ENCODE peak calls at places on chromosomes 12 and 14, in nine cellular contexts. T is naive thymus-derived CD4-positive, alpha-beta T cell; Y is AG10803; M is AG04450; L is kidney; F is heart left ventricle; R is mesendoderm; K is Peyer's patch; A is effector memory CD4-positive, alpha-beta T cell. Q is an unnamed sample.

GRCh38 chr12:91074851-91075250 is 17.0 kb upstream of the KERA start:
- DNase-seq in F (no peak), L (no peak), Y (no peak), R (no peak), T (no peak), M (no peak), A (no peak), K (no peak), Q (no peak)

GRCh38 chr14:81234268-81234667 is 13.5 kb upstream of the GTF2A1 start:
- DNase-seq in K (no peak), T (no peak), R (no peak), L (no peak), M (no peak), F (no peak), Y (no peak), A (no peak), Q (no peak)

GRCh38 chr12:132282950-132283771 is 46.2 kb downstream of the GALNT9 start:
- DNase-seq in T (peak), L (peak), M (no peak), K (no peak), F (no peak), A (no peak), Y (no peak), R (peak), Q (no peak)

GRCh38 chr12:57939291-57939690 is 2.1 kb upstream of the ATP23 start:
- DNase-seq in T (no peak), M (no peak), K (no peak), A (no peak), R (no peak), F (no peak), Y (peak), L (no peak), Q (no peak)

GRCh38 chr12:122659579-122659978 is 43.6 kb downstream of the HCAR2 start:
- DNase-seq in L (peak), M (no peak), A (no peak), F (peak), K (no peak), R (no peak), T (no peak), Y (no peak), Q (no peak)

GRCh38 chr12:51238037-51238509 is 553 bp upstream of the DAZAP2 start:
- DNase-seq in T (no peak), L (no peak), Y (no peak), K (no peak), A (no peak), M (no peak), R (no peak), F (no peak), Q (no peak)

GRCh38 chr12:12684375-12685106 is 11.4 kb downstream of the GPR19 start:
- DNase-seq in M (no peak), R (peak), T (no peak), L (no peak), Y (peak), K (no peak), F (peak), A (no peak), Q (no peak)

GRCh38 chr14:34301107-34301734 is 160.8 kb downstream of the SPTSSA start:
- DNase-seq in L (no peak), F (no peak), M (no peak), Y (peak), A (no peak), R (peak), K (no peak), T (no peak), Q (no peak)

GRCh38 chr12:90174198-90174510 is 465.5 kb upstream of the ATP2B1 start:
- DNase-seq in F (no peak), K (no peak), Y (no peak), R (peak), T (no peak), M (no peak), A (no peak), L (no peak), Q (no peak)

GRCh38 chr12:116160196-116160595 is 117.3 kb downstream of the MED13L start:
- DNase-seq in L (no peak), F (no peak), Y (peak), R (no peak), T (no peak), A (no peak), M (no peak), K (no peak), Q (no peak)

GRCh38 chr14:105070760-105071137 is 5.5 kb upstream of the GPR132 start:
- DNase-seq in K (no peak), A (no peak), R (no peak), M (no peak), Y (no peak), T (no peak), F (no peak), L (peak), Q (no peak)

GRCh38 chr14:96176811-96177211 is 27.8 kb upstream of the BDKRB2 start:
- DNase-seq in L (peak), R (no peak), T (no peak), Y (peak), K (no peak), F (no peak), A (no peak), M (peak), Q (no peak)

GRCh38 chr14:101289230-101289690 is 272.0 kb upstream of the DIO3 start:
- DNase-seq in F (no peak), T (no peak), A (no peak), R (no peak), Y (no peak), M (no peak), L (no peak), K (no peak), Q (no peak)

GRCh38 chr14:57657487-57657886 is 163.8 kb upstream of the CCDC198 start:
- DNase-seq in Y (peak), K (no peak), R (no peak), A (no peak), F (no peak), L (no peak), T (no peak), M (peak), Q (no peak)

GRCh38 chr12:90909069-90909676 is 45.8 kb downstream of the CCER1 start:
- DNase-seq in R (peak), M (no peak), A (no peak), K (no peak), F (no peak), Y (peak), T (no peak), L (no peak), Q (peak)

GRCh38 chr12:113310489-113310888 is 24.4 kb downstream of the SLC8B1 start:
- DNase-seq in T (no peak), A (no peak), M (no peak), R (peak), F (no peak), L (no peak), K (no peak), Y (no peak), Q (no peak)

GRCh38 chr12:81963651-81964050 is 204.5 kb upstream of the PPFIA2 start:
- DNase-seq in A (no peak), T (no peak), R (no peak), K (no peak), F (no peak), M (no peak), Y (no peak), L (no peak), Q (no peak)

DNA sequence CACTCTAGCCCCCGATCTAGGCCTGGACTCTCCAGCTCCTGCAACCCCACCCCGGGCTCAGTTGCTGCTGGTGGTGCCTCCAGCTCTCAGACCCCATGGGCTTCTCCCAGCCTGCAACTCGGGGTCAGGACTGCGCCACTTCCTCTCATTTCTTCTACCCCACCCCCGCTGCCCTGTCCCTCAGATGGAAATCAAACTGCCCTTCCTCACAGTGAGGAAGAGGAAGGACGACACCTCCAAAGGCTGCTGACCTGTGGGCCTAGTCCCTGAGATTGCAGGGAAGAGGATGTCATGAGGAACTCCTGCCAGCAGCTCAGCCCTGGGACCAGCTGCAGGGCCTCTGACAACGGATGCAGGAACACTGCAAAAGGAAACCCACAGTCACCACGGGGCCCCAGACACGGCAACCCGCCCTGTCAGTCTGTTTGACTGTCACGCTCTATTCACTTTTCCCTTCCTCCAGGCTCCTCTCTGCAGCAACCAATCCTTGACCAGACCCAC is 29.3 kb upstream of the PNMA1 start:
- DNase-seq in R (no peak), F (no peak), A (peak), L (peak), Y (peak), K (peak), T (peak), M (no peak), Q (no peak)
- H3K4me3 ChIP-seq in R (no peak), F (no peak), A (peak), L (no peak), Y (no peak), K (peak), T (peak), M (no peak), Q (no peak)

GRCh38 chr12:25056011-25056410 is 107.1 kb upstream of the BCAT1 start:
- DNase-seq in T (no peak), Y (no peak), F (no peak), K (no peak), A (no peak), M (no peak), L (no peak), R (no peak), Q (no peak)
- H3K4me3 ChIP-seq in T (peak), Y (no peak), F (no peak), K (peak), A (no peak), M (no peak), L (no peak), R (no peak), Q (no peak)

GRCh38 chr12:1203735-1204019 is 212.7 kb downstream of the ERC1 start:
- DNase-seq in F (no peak), R (no peak), T (no peak), A (no peak), K (no peak), Y (peak), M (no peak), L (no peak), Q (peak)

GRCh38 chr12:1207276-1207675 is 216.3 kb downstream of the ERC1 start:
- DNase-seq in M (no peak), R (no peak), T (no peak), K (no peak), A (no peak), Y (no peak), L (no peak), F (no peak), Q (no peak)

GRCh38 chr12:1205512-1206060 is 214.6 kb downstream of the ERC1 start:
- DNase-seq in R (no peak), T (no peak), A (no peak), M (no peak), L (no peak), F (no peak), K (no peak), Y (peak), Q (no peak)

GRCh38 chr12:1206118-1206734 is 215.2 kb downstream of the ERC1 start:
- DNase-seq in L (no peak), M (no peak), A (no peak), R (no peak), K (no peak), F (no peak), T (no peak), Y (no peak), Q (no peak)

DNA sequence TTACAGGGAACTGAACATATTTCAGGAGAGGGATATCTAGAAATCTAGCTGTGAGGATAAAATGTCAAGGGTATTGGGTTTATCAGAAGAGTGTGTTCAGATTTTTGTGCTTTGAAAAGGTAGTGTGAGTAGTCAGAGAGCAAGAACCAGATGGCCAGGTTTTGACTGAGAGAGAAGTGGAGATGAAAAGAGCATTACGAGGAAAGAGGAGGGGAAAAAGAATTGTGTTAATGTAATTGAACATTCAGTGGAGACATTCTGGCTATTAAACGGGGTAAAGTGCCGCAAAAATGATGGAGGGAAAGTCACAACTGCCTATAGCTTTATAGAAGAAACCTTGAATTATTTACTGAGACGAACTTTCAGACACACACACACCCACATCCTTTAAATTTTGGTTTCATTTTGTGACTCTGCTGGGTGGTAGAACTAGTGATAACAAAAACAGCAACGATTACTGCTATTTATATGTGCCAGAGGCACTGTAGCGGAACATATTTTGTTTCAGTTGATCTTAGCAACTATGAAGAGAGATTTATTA is 213.6 kb downstream of the ERC1 start:
- DNase-seq in L (no peak), R (no peak), T (peak), M (no peak), A (no peak), F (no peak), Y (no peak), K (no peak), Q (no peak)
- H3K4me3 ChIP-seq in L (peak), R (no peak), T (peak), M (peak), A (peak), F (peak), Y (peak), K (peak), Q (peak)

GRCh38 chr12:7433276-7433822 is 10.6 kb downstream of the CD163L1 start:
- DNase-seq in R (no peak), L (no peak), K (no peak), T (no peak), A (no peak), F (no peak), Y (peak), M (peak), Q (no peak)
- H3K4me3 ChIP-seq in R (no peak), L (no peak), K (no peak), T (no peak), A (no peak), F (no peak), Y (no peak), M (no peak), Q (no peak)

DNA sequence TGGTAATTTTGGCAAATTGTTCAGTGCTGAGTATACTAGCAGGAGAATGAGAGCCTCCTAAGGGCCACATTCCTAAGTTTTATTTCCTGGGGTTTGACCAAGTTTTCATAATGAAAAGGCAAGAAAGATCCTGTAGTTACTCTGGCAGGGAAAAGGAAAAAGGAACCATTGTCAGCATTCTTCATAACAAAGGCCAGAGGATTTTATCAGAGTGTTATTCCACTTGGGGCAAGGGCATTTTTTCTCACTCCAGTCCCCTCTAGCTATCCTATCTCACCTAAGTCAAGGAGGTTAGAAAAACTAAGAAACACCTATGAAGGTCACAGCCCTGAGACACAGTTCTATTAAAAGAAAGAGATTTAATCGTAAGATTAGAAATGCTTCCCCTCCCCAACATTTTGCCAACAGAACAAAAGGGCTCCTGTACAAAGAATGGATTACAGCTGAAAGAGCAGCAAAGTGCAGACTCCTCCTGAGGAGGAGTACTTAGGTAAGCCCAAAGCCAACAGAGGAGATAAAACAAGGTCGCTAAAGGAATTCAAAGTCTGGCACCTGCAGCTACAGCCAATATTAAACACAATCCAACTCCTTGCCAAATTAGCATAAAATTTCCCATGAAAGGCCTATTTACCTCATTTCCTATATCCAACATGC is 162.4 kb downstream of the GALC start:
- DNase-seq in F (no peak), L (no peak), K (no peak), Y (peak), T (no peak), A (no peak), R (peak), M (no peak), Q (no peak)
- H3K4me3 ChIP-seq in F (no peak), L (no peak), K (no peak), Y (no peak), T (no peak), A (no peak), R (no peak), M (no peak), Q (no peak)

DNA sequence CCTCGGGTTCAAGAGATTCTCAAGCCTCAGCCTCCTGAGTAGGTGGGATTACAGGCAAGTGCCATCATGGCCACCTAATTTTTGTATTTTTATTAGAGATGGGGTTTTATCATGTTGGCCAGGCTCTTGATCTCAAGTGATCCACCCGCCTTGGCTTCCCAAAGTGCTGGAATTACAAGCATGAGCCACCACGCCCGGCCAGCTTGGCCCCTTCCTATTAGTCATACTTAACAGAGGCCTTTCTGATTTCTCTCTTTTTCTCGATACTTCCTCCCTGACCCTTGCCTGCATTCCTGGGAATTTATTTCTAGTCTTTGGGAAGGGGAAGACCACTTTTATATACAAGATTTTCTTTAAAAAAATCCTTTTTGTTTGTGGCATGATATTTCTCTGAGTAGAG is 31.8 kb downstream of the KLRD1 start:
- DNase-seq in K (no peak), T (no peak), M (no peak), L (no peak), Y (peak), R (peak), F (no peak), A (no peak), Q (no peak)
- H3K4me3 ChIP-seq in K (no peak), T (no peak), M (no peak), L (no peak), Y (no peak), R (no peak), F (no peak), A (no peak), Q (no peak)

DNA sequence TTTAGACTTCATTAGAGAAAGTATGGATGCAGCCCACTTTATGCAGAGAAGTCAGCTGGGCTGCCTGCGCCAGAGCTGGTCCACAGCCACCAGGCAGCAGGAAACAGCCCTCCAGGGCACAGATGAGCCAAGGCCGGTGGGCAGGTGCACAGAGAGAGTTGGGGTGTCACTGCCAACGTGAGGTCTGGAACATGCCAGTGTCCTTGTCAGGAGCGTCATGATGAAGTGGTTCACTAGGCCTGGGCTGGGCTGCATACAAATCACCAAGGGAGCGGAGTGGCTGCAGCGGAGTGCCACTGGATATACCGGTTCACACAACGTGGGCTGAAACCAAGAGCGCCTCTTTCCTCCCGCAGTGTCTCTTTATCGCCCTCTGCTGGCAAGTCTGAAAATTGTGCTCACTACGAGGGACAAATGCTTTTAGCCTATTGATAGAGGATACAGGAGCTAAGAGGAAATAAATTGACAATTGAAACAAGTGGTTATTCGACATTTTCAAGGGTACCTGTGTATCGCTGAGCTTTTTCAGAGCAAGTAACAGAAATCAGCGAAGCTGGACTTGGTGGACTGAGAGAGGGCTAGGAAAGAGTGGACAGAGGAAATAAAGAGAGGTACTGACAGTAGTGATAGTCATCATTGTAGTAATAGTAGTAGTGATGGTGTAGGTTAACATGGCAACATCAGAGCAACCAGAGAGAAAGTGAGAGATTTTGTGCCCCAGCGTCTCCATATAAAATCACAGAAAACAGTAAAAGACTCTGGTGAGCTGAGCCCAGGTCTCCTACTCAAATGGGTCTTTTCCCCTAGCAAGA is 52.0 kb upstream of the ITPR2 start:
- DNase-seq in L (peak), M (peak), K (peak), A (peak), Y (peak), T (peak), R (peak), F (peak), Q (peak)
- H3K4me3 ChIP-seq in L (peak), M (no peak), K (peak), A (peak), Y (no peak), T (peak), R (no peak), F (no peak), Q (no peak)

GRCh38 chr14:32397871-32398640 is 69.0 kb downstream of the AKAP6 start:
- DNase-seq in M (no peak), Y (peak), K (no peak), A (no peak), L (no peak), R (no peak), F (no peak), T (no peak), Q (no peak)

GRCh38 chr14:32399920-32400319 is 70.8 kb downstream of the AKAP6 start:
- DNase-seq in A (no peak), K (no peak), M (no peak), R (no peak), F (no peak), T (no peak), L (no peak), Y (no peak), Q (no peak)

GRCh38 chr14:32400480-32400879 is 71.4 kb downstream of the AKAP6 start:
- DNase-seq in K (no peak), R (no peak), A (no peak), F (no peak), L (no peak), T (no peak), Y (peak), M (no peak), Q (no peak)

GRCh38 chr14:32394038-32394437 is 64.9 kb downstream of the AKAP6 start:
- DNase-seq in M (no peak), A (no peak), L (no peak), K (no peak), R (no peak), T (no peak), Y (no peak), F (no peak), Q (no peak)

DNA sequence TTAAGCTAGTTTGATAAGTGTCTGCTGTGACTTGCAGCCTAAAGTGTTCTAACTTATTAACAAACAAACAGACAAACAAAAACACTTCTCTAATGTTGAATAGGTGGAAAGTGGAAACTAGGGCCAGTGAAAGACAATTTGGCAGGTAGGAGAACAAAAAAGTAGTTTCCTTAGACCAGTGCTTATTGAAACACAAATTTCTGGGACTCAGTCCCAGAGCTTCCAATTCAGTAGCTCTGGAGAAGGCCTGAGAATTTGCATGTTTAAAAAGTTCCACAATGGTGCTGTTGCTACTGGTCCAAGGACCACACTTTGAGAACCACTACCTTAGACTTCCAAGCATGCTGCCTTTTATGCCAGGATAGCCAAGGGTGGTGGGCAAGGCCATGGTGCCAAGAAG is 67.8 kb downstream of the AKAP6 start:
- DNase-seq in K (no peak), Y (no peak), F (no peak), L (no peak), R (no peak), A (no peak), T (no peak), M (no peak), Q (no peak)
- H3K4me3 ChIP-seq in K (no peak), Y (no peak), F (no peak), L (no peak), R (no peak), A (no peak), T (no peak), M (no peak), Q (no peak)

GRCh38 chr14:73245401-73246325 is 8.4 kb downstream of the PAPLN start:
- DNase-seq in M (no peak), F (peak), K (peak), Y (peak), A (peak), T (no peak), R (no peak), L (peak), Q (no peak)
- H3K4me3 ChIP-seq in M (peak), F (peak), K (peak), Y (peak), A (peak), T (peak), R (no peak), L (no peak), Q (no peak)